ENCODE peak calls at places on chromosomes 2 and 18, in seven cellular contexts. D is HAP-1, S is psoas muscle, V is thoracic aorta, Q is iPS DF 6.9, K is endodermal cell, B is pancreas. M is an unnamed sample.

GRCh38 chr2:96556441-96557330 is 20.1 kb downstream of the ARID5A start:
- DNase-seq in S (peak), B (no peak), Q (no peak), V (no peak), D (no peak), K (no peak), M (no peak)

GRCh38 chr2:39893616-39894015 is 114.6 kb upstream of the THUMPD2 start:
- DNase-seq in D (no peak), V (no peak), B (no peak), Q (no peak), S (no peak), K (no peak), M (no peak)

GRCh38 chr18:3715223-3716080 is 265.5 kb downstream of the TGIF1 start:
- DNase-seq in B (no peak), V (no peak), Q (no peak), D (peak), S (no peak), K (no peak), M (no peak)

GRCh38 chr2:20425371-20425881 is 21.4 kb upstream of the RHOB start:
- DNase-seq in V (no peak), S (no peak), D (no peak), K (no peak), B (no peak), Q (no peak), M (no peak)

GRCh38 chr2:160214461-160215055 is 14.5 kb upstream of the ITGB6 start:
- DNase-seq in S (peak), Q (no peak), B (no peak), K (no peak), D (no peak), V (no peak), M (peak)

GRCh38 chr18:75139226-75139911 is 69.6 kb downstream of the PTGR3 start:
- DNase-seq in S (no peak), B (no peak), Q (no peak), V (no peak), K (peak), D (no peak), M (no peak)

GRCh38 chr2:2557448-2557847 is 226.4 kb upstream of the MYT1L start:
- DNase-seq in K (no peak), V (no peak), D (no peak), Q (no peak), B (no peak), S (no peak), M (no peak)

GRCh38 chr2:230413465-230413864 is 2.5 kb upstream of the SP100 start:
- DNase-seq in S (no peak), Q (no peak), D (no peak), B (no peak), V (no peak), K (no peak), M (no peak)

GRCh38 chr2:219129589-219129988 is 31.0 kb downstream of the NHEJ1 start:
- DNase-seq in V (no peak), B (no peak), Q (no peak), K (no peak), D (no peak), S (no peak), M (no peak)

GRCh38 chr2:109356251-109357035 is 227.4 kb downstream of the SH3RF3 start:
- DNase-seq in V (no peak), S (no peak), B (no peak), Q (no peak), K (no peak), D (no peak), M (no peak)

GRCh38 chr18:50011813-50012445 is 183.0 kb downstream of the MYO5B start:
- DNase-seq in D (no peak), V (no peak), S (no peak), Q (no peak), K (no peak), B (no peak), M (no peak)

GRCh38 chr2:231008131-231008530 is 12.2 kb downstream of the SPATA3 start:
- DNase-seq in Q (no peak), K (no peak), S (no peak), V (no peak), D (no peak), B (no peak), M (no peak)

GRCh38 chr2:127355407-127356008 is 32.3 kb downstream of the MAP3K2 start:
- DNase-seq in K (no peak), D (no peak), S (no peak), Q (no peak), V (no peak), B (no peak), M (no peak)

GRCh38 chr18:75533954-75534353 is 106.5 kb upstream of the SMIM21 start:
- DNase-seq in S (no peak), D (no peak), Q (no peak), B (no peak), V (no peak), K (no peak), M (no peak)

GRCh38 chr2:173997269-173997668 is 32.1 kb upstream of the SP3 start:
- DNase-seq in D (no peak), Q (no peak), V (peak), B (peak), S (peak), K (no peak), M (no peak)

GRCh38 chr2:56127773-56128170 is 56.0 kb upstream of the CCDC85A start:
- DNase-seq in V (no peak), D (no peak), S (no peak), Q (no peak), B (no peak), K (no peak), M (no peak)

GRCh38 chr2:37819228-37819627 is 105.9 kb upstream of the RMDN2 start:
- DNase-seq in V (no peak), K (no peak), B (no peak), S (no peak), Q (no peak), D (no peak), M (peak)

GRCh38 chr2:138275881-138276280 is 225.7 kb upstream of the SPOPL start:
- DNase-seq in D (no peak), K (no peak), V (no peak), Q (no peak), B (no peak), S (no peak), M (no peak)

GRCh38 chr2:35973132-35973736 is 382.3 kb upstream of the CRIM1 start:
- DNase-seq in D (peak), S (no peak), B (no peak), Q (no peak), K (peak), V (no peak), M (no peak)

GRCh38 chr18:66792466-66792865 is 188.6 kb upstream of the CDH19 start:
- DNase-seq in K (no peak), B (no peak), D (no peak), S (no peak), Q (no peak), V (no peak), M (no peak)

GRCh38 chr2:46066116-46066515 is 231.1 kb upstream of the EPAS1 start:
- DNase-seq in V (no peak), S (no peak), Q (no peak), B (no peak), D (no peak), K (peak), M (no peak)

GRCh38 chr2:147171961-147172360 is 672.9 kb upstream of the ACVR2A start:
- DNase-seq in S (no peak), K (no peak), Q (no peak), B (no peak), D (no peak), V (no peak), M (no peak)

GRCh38 chr2:187188783-187189631 is 259.0 kb downstream of the CALCRL start:
- DNase-seq in D (no peak), S (no peak), K (no peak), Q (no peak), V (no peak), B (no peak), M (no peak)

GRCh38 chr2:161269111-161269510 is 39.1 kb upstream of the PSMD14 start:
- DNase-seq in V (no peak), K (no peak), S (no peak), Q (no peak), D (no peak), B (no peak), M (no peak)

GRCh38 chr18:11518788-11519685 is 90.4 kb upstream of the SLC35G4 start:
- DNase-seq in B (peak), K (peak), D (peak), V (no peak), S (no peak), Q (peak), M (no peak)

GRCh38 chr2:232347369-232347768 is 31.2 kb upstream of the ALPP start:
- DNase-seq in K (no peak), B (no peak), Q (no peak), V (no peak), D (no peak), S (no peak), M (no peak)

GRCh38 chr2:233353101-233353768 is 1.1 kb upstream of the DGKD start:
- DNase-seq in D (no peak), V (no peak), Q (no peak), K (no peak), S (no peak), B (peak), M (no peak)

GRCh38 chr2:217279571-217279970 is 419.7 kb upstream of the TNP1 start:
- DNase-seq in D (no peak), B (no peak), S (no peak), Q (no peak), K (no peak), V (no peak), M (peak)

GRCh38 chr2:100166701-100167100 is 24.3 kb upstream of the AFF3 start:
- DNase-seq in B (no peak), D (no peak), Q (no peak), S (no peak), K (no peak), V (no peak), M (no peak)

GRCh38 chr2:173187911-173188788 is 112.5 kb downstream of the MAP3K20 start:
- DNase-seq in D (no peak), V (no peak), S (no peak), Q (no peak), K (no peak), B (no peak), M (no peak)

GRCh38 chr18:46877329-46877987 is 39.8 kb downstream of the PIAS2 start:
- DNase-seq in K (peak), B (no peak), Q (no peak), D (no peak), S (no peak), V (no peak), M (no peak)

GRCh38 chr2:114537777-114538176 is 95.3 kb downstream of the DPP10 start:
- DNase-seq in Q (no peak), D (no peak), S (no peak), B (no peak), K (no peak), V (no peak), M (no peak)

GRCh38 chr2:218008060-218009040 is 5.6 kb upstream of the TNS1 start:
- DNase-seq in Q (no peak), D (no peak), B (no peak), V (no peak), S (no peak), K (no peak), M (no peak)

DNA sequence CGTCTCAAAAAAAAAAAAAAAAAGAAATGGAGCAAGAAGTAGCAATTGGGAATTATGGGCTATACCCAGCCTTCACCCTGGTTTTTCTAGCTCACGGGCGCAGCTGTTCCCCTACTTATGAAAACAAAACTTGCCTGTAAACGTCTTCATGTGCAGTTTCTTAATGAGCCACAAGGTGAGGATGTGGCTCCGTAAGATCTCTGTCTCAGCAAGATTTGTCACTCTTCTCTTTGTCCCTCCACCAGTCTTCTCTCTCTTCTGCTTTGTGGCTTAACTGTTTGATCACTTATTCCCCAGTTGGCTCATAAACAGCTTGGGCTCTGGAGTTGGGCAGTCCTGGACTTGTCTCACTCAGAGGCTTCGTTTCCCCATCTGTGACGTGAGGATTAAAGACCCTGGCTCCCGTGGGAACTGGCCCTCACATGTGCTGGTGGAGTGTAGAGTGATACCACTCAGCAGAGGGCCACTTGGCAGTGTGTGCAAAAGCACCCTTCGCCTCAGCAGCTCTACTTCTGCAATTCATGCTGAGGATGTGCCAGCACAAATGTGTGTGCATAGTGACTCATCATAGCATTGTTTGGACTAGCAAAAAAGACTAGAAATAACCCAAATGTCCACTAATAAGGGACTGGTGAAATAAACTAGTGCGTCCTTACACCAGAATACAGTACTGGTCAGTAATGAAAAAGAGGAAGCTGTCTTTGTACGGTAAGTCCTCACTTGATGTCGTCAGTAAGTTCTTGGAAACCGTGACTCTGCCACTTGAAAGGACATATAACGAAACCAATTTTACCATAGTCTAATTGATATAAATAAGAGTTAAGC is 8.7 kb downstream of the CEP68 start:
- DNase-seq in S (peak), D (peak), K (peak), Q (no peak), B (peak), V (peak), M (peak)
- H3K4me3 ChIP-seq in S (peak), D (no peak), K (no peak), Q (no peak), B (no peak), V (peak), M (no peak)

GRCh38 chr2:226692521-226693126 is 107.0 kb downstream of the IRS1 start:
- DNase-seq in B (no peak), V (no peak), K (no peak), Q (no peak), S (no peak), D (no peak), M (no peak)

GRCh38 chr2:226687641-226688253 is 111.9 kb downstream of the IRS1 start:
- DNase-seq in Q (no peak), D (no peak), S (no peak), V (no peak), K (no peak), B (no peak), M (no peak)

GRCh38 chr2:226691265-226691664 is 108.4 kb downstream of the IRS1 start:
- DNase-seq in V (no peak), K (peak), S (no peak), D (no peak), B (no peak), Q (no peak), M (no peak)

GRCh38 chr2:226693521-226693920 is 106.1 kb downstream of the IRS1 start:
- DNase-seq in Q (no peak), D (no peak), S (no peak), K (no peak), B (no peak), V (no peak), M (no peak)

DNA sequence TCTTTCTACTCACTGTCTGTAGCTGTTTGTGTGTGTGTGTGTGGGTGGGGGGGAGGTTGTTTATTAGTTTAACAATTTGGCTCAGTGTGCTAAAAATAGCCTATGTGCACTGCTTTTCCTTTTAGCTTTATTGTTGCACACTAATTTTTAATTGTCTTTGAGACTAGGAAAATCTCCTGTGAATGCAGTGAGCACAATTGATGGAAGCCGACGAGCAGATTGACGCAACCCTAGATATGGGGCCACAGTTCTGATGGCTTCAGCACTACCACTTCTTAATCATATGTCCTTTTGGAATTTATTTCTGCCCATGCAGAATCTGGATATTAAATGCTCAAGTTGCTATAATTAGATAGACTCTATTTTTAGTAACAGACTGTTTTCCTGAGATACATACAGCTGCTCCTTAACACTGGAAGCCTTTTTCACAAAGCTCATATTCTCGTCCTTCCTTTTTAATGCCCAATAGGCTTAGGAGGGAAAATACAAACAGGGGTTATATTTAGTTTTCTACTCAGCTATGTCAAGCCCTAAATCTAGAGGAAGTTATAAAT is 109.1 kb downstream of the IRS1 start:
- DNase-seq in V (no peak), D (no peak), S (no peak), B (no peak), K (no peak), Q (no peak), M (no peak)
- H3K4me3 ChIP-seq in V (peak), D (no peak), S (peak), B (no peak), K (no peak), Q (no peak), M (no peak)

DNA sequence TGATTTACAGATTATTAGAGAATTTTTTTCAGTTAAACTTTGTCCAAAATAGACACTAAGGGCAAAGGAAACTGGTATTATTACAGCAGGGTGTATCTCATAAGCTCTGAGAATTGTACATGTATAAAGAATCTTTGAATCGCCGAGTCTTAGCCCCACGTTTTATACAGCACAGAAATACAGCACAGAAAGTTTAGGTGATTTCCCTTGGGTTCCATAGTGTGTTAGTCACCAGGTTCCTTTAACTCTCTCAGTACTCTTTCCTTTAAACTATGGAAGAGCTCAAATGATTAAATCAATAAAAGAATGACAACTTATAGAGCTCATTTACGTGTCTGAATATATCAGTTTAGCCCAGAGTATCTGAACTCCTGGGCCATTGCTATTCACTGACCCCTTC is 256.8 kb downstream of the NEDD4L start:
- DNase-seq in Q (no peak), S (no peak), B (no peak), V (no peak), K (no peak), D (no peak), M (no peak)
- H3K4me3 ChIP-seq in Q (no peak), S (no peak), B (no peak), V (no peak), K (no peak), D (no peak), M (no peak)

GRCh38 chr2:72954376-72955187 is 37.3 kb downstream of the EMX1 start:
- DNase-seq in V (no peak), B (no peak), S (no peak), D (no peak), K (no peak), Q (no peak), M (no peak)
- H3K4me3 ChIP-seq in V (no peak), B (no peak), S (no peak), D (no peak), K (no peak), Q (no peak), M (no peak)

DNA sequence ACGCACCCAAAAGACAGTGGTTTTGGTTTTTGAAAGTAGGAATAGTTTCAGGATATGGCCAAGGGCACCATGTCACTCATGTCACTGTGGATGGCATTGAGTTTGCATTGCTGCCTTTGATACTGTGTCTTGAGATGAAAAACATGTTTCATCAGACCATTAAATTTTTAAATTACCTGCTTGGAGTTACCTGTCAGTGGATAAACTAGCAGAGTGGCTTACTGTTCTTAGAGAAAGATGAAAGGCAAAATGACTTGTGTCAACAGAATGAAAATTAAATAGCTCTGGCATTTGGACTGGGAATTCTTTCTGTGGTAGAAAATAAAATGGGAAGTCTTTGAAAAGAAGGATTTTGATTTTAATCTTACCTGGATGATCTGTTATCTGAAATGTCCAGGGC is 386 bp downstream of the ICOS start:
- DNase-seq in V (no peak), Q (no peak), K (no peak), S (no peak), D (no peak), B (no peak), M (no peak)
- H3K4me3 ChIP-seq in V (no peak), Q (no peak), K (no peak), S (no peak), D (no peak), B (no peak), M (no peak)

GRCh38 chr2:71330585-71331330 is 824 bp upstream of the ZNF638 start:
- DNase-seq in S (no peak), K (peak), B (no peak), D (peak), V (no peak), Q (no peak), M (no peak)
- H3K4me3 ChIP-seq in S (peak), K (peak), B (peak), D (peak), V (peak), Q (no peak), M (peak)

DNA sequence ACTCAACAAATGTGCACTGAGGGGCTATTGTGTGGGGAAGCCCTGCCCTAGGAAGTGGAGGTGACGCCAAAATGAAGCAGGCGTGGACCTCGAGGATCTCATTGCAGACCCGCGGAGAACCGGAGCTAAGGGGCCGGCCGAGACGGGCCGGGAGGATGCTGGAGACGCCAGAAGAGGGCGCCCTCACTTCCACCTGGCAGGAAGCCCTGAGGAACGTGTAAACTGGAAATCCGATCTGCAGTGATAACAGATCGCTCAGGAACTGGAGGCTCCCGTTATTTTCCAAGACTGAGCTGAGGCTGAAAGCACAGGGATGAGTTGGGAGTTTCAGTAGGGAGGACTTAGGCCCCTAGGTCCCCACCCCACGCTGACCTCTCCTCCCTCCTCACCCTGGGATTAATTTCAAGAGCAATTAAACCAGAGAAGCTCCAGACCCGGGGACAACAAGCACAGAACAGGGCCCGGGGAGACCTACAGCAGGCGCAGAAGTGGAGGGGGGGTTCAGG is 7.6 kb upstream of the COL6A3 start:
- DNase-seq in S (peak), D (peak), Q (peak), B (peak), V (no peak), K (peak), M (peak)
- H3K4me3 ChIP-seq in S (peak), D (no peak), Q (no peak), B (no peak), V (peak), K (no peak), M (no peak)

GRCh38 chr2:16973586-16974274 is 308.1 kb upstream of the CYRIA start:
- DNase-seq in S (no peak), Q (no peak), V (no peak), K (no peak), D (no peak), B (no peak), M (no peak)

GRCh38 chr2:16978291-16978690 is 312.7 kb upstream of the CYRIA start:
- DNase-seq in B (no peak), D (no peak), V (no peak), S (no peak), Q (no peak), K (no peak), M (no peak)
- H3K4me3 ChIP-seq in B (no peak), D (no peak), V (no peak), S (no peak), Q (no peak), K (no peak), M (no peak)